ENCODE peak calls at places on chromosomes 11 and 22, in seven cellular contexts. V, O, E, G, W, M and I are unnamed samples.

GRCh38 chr11:119417726-119418540 is 5.0 kb downstream of the THY1 start:
- DNase-seq in V (peak; percentile 99), O (no peak), E (no peak), G (peak; percentile 40), W (peak; percentile 40), M (no peak), I (peak; percentile 70)

GRCh38 chr22:35446365-35446764 is 46.4 kb downstream of the MCM5 start:
- DNase-seq in V (peak; percentile 92), O (no peak), E (no peak), G (peak; percentile 77), W (no peak), M (no peak), I (peak; percentile 60)

GRCh38 chr11:99316761-99317475 is 296.2 kb downstream of the CNTN5 start:
- DNase-seq in V (peak; percentile 38), O (no peak), E (no peak), G (no peak), W (no peak), M (no peak), I (no peak)

GRCh38 chr22:27204817-27205216 is 547.4 kb downstream of the MIAT start:
- DNase-seq in V (no peak), O (no peak), E (no peak), G (no peak), W (no peak), M (no peak), I (no peak)

GRCh38 chr11:122642472-122642922 is 13.0 kb upstream of the UBASH3B start:
- DNase-seq in V (peak; percentile 92), O (peak; percentile 65), E (no peak), G (peak; percentile 10), W (no peak), M (no peak), I (peak; percentile 98)

GRCh38 chr11:62799486-62799885 is 5.8 kb downstream of the NXF1 start:
- DNase-seq in V (no peak), O (no peak), E (no peak), G (no peak), W (no peak), M (no peak), I (no peak)

GRCh38 chr22:33984741-33985287 is 64.5 kb upstream of the LARGE1 start:
- DNase-seq in V (no peak), O (no peak), E (no peak), G (no peak), W (no peak), M (no peak), I (no peak)

GRCh38 chr11:122656631-122657101 is 1.1 kb downstream of the UBASH3B start:
- DNase-seq in V (peak; percentile 49), O (no peak), E (peak; percentile 70), G (peak; percentile 42), W (peak; percentile 63), M (peak; percentile 42), I (peak; percentile 52)

GRCh38 chr11:3103076-3103475 is 45.9 kb upstream of the CARS1 start:
- DNase-seq in V (no peak), O (no peak), E (no peak), G (no peak), W (no peak), M (no peak), I (no peak)

GRCh38 chr11:10900686-10901415 is 43.0 kb upstream of the ZBED5 start:
- DNase-seq in V (peak; percentile 54), O (no peak), E (no peak), G (no peak), W (no peak), M (no peak), I (peak; percentile 64)

GRCh38 chr11:130891326-130891725 is 25.0 kb downstream of the SNX19 start:
- DNase-seq in V (peak; percentile 21), O (no peak), E (no peak), G (no peak), W (no peak), M (no peak), I (peak; percentile 67)

GRCh38 chr22:49975543-49976389 is 15.2 kb downstream of the PIM3 start:
- DNase-seq in V (peak; percentile 28), O (no peak), E (peak; percentile 52), G (no peak), W (peak; percentile 67), M (no peak), I (no peak)

GRCh38 chr11:70167723-70168404 is 35.2 kb upstream of the FADD start:
- DNase-seq in V (no peak), O (no peak), E (no peak), G (no peak), W (no peak), M (no peak), I (peak; percentile 37)
- TF ChIP-seq EZH2 in V (no peak), O (no peak), E (no peak), G (no peak), W (no peak), M (no peak), I (no peak)

GRCh38 chr11:74147199-74147929 is 23.4 kb downstream of the C2CD3 start:
- DNase-seq in V (peak; percentile 9), O (no peak), E (no peak), G (no peak), W (no peak), M (no peak), I (peak; percentile 69)
- TF ChIP-seq EZH2phosphoT487 in V (no peak), O (no peak), E (no peak), G (no peak), W (no peak), M (no peak), I (no peak)

GRCh38 chr22:46061124-46061410 is 84.1 kb upstream of the WNT7B start:
- DNase-seq in V (no peak), O (no peak), E (no peak), G (no peak), W (no peak), M (no peak), I (no peak)

GRCh38 chr22:46062232-46062615 is 85.3 kb upstream of the WNT7B start:
- DNase-seq in V (no peak), O (no peak), E (no peak), G (no peak), W (no peak), M (no peak), I (no peak)

GRCh38 chr22:46058591-46059519 is 81.9 kb upstream of the WNT7B start:
- DNase-seq in V (peak; percentile 74), O (no peak), E (no peak), G (no peak), W (no peak), M (no peak), I (peak; percentile 35)

GRCh38 chr22:46061431-46062231 is 84.7 kb upstream of the WNT7B start:
- DNase-seq in V (no peak), O (no peak), E (peak; percentile 84), G (no peak), W (peak; percentile 83), M (no peak), I (no peak)

GRCh38 chr22:46060292-46061123 is 83.5 kb upstream of the WNT7B start:
- DNase-seq in V (peak; percentile 24), O (no peak), E (no peak), G (no peak), W (no peak), M (no peak), I (peak; percentile 17)
- TF ChIP-seq EZH2 in V (no peak), O (no peak), E (no peak), G (no peak), W (no peak), M (no peak), I (no peak)

DNA sequence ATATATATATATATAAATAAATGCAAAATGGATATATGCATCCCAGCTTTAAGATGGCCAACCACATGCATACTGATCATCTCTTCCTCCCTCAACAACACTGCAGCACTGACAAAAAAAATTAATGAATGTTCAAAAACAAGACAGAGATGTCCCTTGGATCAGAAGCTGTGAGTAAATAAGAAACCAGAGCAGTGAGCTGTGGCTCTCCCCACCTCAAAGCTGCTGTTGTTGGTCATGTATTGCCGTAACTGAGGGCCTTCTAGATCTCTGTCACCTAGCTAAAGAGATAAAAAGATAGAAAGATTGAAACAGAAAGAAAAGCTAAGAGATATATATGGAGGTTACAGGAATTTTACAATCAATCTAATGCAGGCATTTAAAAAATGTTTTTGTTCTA is 15.5 kb upstream of the TMEM135 start:
- DNase-seq in V (no peak), O (no peak), E (no peak), G (no peak), W (no peak), M (no peak), I (no peak)
- TF ChIP-seq EZH2phosphoT487 in V (no peak), O (no peak), E (no peak), G (no peak), W (no peak), M (no peak), I (no peak)

DNA sequence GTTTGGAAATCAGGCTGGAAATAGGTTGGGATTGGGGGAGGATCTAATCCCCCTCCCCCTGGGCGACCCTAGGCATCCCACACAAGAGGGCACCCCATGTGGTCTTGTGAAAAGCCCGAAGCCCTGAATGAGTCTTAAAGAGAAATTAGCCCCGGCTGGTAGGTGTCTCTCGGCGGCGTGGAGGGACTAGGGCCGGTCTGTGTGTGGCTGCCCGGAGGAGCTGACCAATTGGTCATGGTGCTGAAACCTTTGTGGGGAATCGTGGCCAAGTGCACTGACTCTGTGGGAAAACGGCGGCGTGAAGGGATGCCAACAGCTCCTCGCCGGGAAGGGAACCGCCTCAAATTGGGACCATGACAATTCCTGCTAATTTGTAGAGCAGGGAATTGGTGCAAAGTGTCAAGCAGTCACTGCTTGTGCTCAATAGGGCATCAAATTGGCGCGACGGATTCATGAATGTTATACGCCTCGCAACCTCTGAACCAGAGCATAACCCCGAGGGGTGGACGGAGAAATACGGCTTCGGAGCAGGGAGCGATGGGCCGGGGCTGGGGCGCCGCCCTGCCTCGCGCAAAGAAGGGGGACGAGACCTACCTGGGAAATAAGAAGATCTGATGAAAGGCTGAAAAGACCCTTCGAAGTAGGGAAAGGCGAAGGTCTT is 1.5 kb downstream of the DBX1 start:
- DNase-seq in V (peak; percentile 77), O (no peak), E (peak; percentile 95), G (peak; percentile 82), W (peak; percentile 90), M (no peak), I (peak; percentile 44)
- TF ChIP-seq EZH2 in V (no peak), O (no peak), E (peak; percentile 19), G (peak; percentile 21), W (peak; percentile 50), M (no peak), I (no peak)

GRCh38 chr22:39318507-39319283 is 728 bp downstream of the RPL3 start:
- DNase-seq in V (peak; percentile 47), O (no peak), E (peak; percentile 54), G (peak; percentile 70), W (no peak), M (peak; percentile 51), I (no peak)
- TF ChIP-seq EZH2phosphoT487 in V (no peak), O (no peak), E (no peak), G (no peak), W (no peak), M (no peak), I (no peak)

GRCh38 chr22:24424001-24424900 is 3.1 kb upstream of the ADORA2A start:
- DNase-seq in V (peak; percentile 50), O (no peak), E (peak; percentile 67), G (peak; percentile 35), W (peak; percentile 72), M (peak; percentile 23), I (no peak)
- TF ChIP-seq EZH2 in V (peak; percentile 57), O (no peak), E (peak; percentile 98), G (peak; percentile 76), W (no peak), M (no peak), I (no peak)